ENCODE peak calls at places on chromosome 17, in four cellular contexts. One of them, this sample, is unnamed.

GRCh38 chr17:45355087-45355486 is 38.3 kb upstream of the MAP3K14 start:
- DNase-seq in stimulated activated effector memory CD8-positive, alpha-beta T cell treated with anti-CD3 and anti-CD28 coated beads, Interleukin-12 subunit alpha, Interleukin-12 subunit beta, amount 100 ng/mL, for 72 hours: no peak
- DNase-seq in fibroblast of pulmonary artery: no peak
- DNase-seq in germinal center: no peak
- DNase-seq in this sample: no peak

GRCh38 chr17:59149051-59149450 is 5.9 kb downstream of the SKA2 start:
- DNase-seq in stimulated activated effector memory CD8-positive, alpha-beta T cell treated with anti-CD3 and anti-CD28 coated beads, Interleukin-12 subunit alpha, Interleukin-12 subunit beta, amount 100 ng/mL, for 72 hours: no peak
- DNase-seq in fibroblast of pulmonary artery: peak
- DNase-seq in germinal center: no peak
- DNase-seq in this sample: peak

GRCh38 chr17:8204761-8205555 is 5.4 kb downstream of the AURKB start:
- DNase-seq in stimulated activated effector memory CD8-positive, alpha-beta T cell treated with anti-CD3 and anti-CD28 coated beads, Interleukin-12 subunit alpha, Interleukin-12 subunit beta, amount 100 ng/mL, for 72 hours: no peak
- DNase-seq in fibroblast of pulmonary artery: no peak
- DNase-seq in germinal center: no peak
- DNase-seq in this sample: no peak

GRCh38 chr17:71313866-71314265 is 807.0 kb upstream of the SOX9 start:
- DNase-seq in stimulated activated effector memory CD8-positive, alpha-beta T cell treated with anti-CD3 and anti-CD28 coated beads, Interleukin-12 subunit alpha, Interleukin-12 subunit beta, amount 100 ng/mL, for 72 hours: no peak
- DNase-seq in fibroblast of pulmonary artery: no peak
- DNase-seq in germinal center: no peak
- DNase-seq in this sample: no peak

GRCh38 chr17:22435231-22435974 is 743.1 kb downstream of the KCNJ18 start:
- DNase-seq in stimulated activated effector memory CD8-positive, alpha-beta T cell treated with anti-CD3 and anti-CD28 coated beads, Interleukin-12 subunit alpha, Interleukin-12 subunit beta, amount 100 ng/mL, for 72 hours: no peak
- DNase-seq in fibroblast of pulmonary artery: no peak
- DNase-seq in germinal center: no peak
- DNase-seq in this sample: no peak

GRCh38 chr17:14693382-14693781 is 392.5 kb downstream of the HS3ST3B1 start:
- DNase-seq in stimulated activated effector memory CD8-positive, alpha-beta T cell treated with anti-CD3 and anti-CD28 coated beads, Interleukin-12 subunit alpha, Interleukin-12 subunit beta, amount 100 ng/mL, for 72 hours: no peak
- DNase-seq in fibroblast of pulmonary artery: no peak
- DNase-seq in germinal center: no peak
- DNase-seq in this sample: no peak

GRCh38 chr17:60832206-60832605 is 154.6 kb downstream of the BCAS3 start:
- DNase-seq in stimulated activated effector memory CD8-positive, alpha-beta T cell treated with anti-CD3 and anti-CD28 coated beads, Interleukin-12 subunit alpha, Interleukin-12 subunit beta, amount 100 ng/mL, for 72 hours: no peak
- DNase-seq in fibroblast of pulmonary artery: no peak
- DNase-seq in germinal center: no peak
- DNase-seq in this sample: no peak

GRCh38 chr17:78991906-78992532 is 12.3 kb upstream of the LGALS3BP start:
- DNase-seq in stimulated activated effector memory CD8-positive, alpha-beta T cell treated with anti-CD3 and anti-CD28 coated beads, Interleukin-12 subunit alpha, Interleukin-12 subunit beta, amount 100 ng/mL, for 72 hours: no peak
- DNase-seq in fibroblast of pulmonary artery: no peak
- DNase-seq in germinal center: no peak
- DNase-seq in this sample: no peak

GRCh38 chr17:49677933-49678847 is at the start of gene SPOP:
- DNase-seq in stimulated activated effector memory CD8-positive, alpha-beta T cell treated with anti-CD3 and anti-CD28 coated beads, Interleukin-12 subunit alpha, Interleukin-12 subunit beta, amount 100 ng/mL, for 72 hours: peak
- DNase-seq in fibroblast of pulmonary artery: peak
- DNase-seq in germinal center: peak
- DNase-seq in this sample: peak

GRCh38 chr17:68318103-68318991 is 27.1 kb downstream of the ARSG start:
- DNase-seq in stimulated activated effector memory CD8-positive, alpha-beta T cell treated with anti-CD3 and anti-CD28 coated beads, Interleukin-12 subunit alpha, Interleukin-12 subunit beta, amount 100 ng/mL, for 72 hours: no peak
- DNase-seq in fibroblast of pulmonary artery: peak
- DNase-seq in germinal center: no peak
- DNase-seq in this sample: peak

GRCh38 chr17:77685881-77686486 is 272.5 kb upstream of the TNRC6C start:
- DNase-seq in stimulated activated effector memory CD8-positive, alpha-beta T cell treated with anti-CD3 and anti-CD28 coated beads, Interleukin-12 subunit alpha, Interleukin-12 subunit beta, amount 100 ng/mL, for 72 hours: no peak
- DNase-seq in fibroblast of pulmonary artery: no peak
- DNase-seq in germinal center: no peak
- DNase-seq in this sample: no peak

GRCh38 chr17:2883544-2884203 is 87.4 kb downstream of the RAP1GAP2 start:
- DNase-seq in stimulated activated effector memory CD8-positive, alpha-beta T cell treated with anti-CD3 and anti-CD28 coated beads, Interleukin-12 subunit alpha, Interleukin-12 subunit beta, amount 100 ng/mL, for 72 hours: no peak
- DNase-seq in fibroblast of pulmonary artery: peak
- DNase-seq in germinal center: no peak
- DNase-seq in this sample: peak

GRCh38 chr17:78873519-78874340 is 29.3 kb downstream of the CEP295NL start:
- DNase-seq in stimulated activated effector memory CD8-positive, alpha-beta T cell treated with anti-CD3 and anti-CD28 coated beads, Interleukin-12 subunit alpha, Interleukin-12 subunit beta, amount 100 ng/mL, for 72 hours: no peak
- DNase-seq in fibroblast of pulmonary artery: no peak
- DNase-seq in germinal center: no peak
- DNase-seq in this sample: no peak

GRCh38 chr17:57578608-57578990 is 166.5 kb downstream of the CCDC182 start:
- DNase-seq in stimulated activated effector memory CD8-positive, alpha-beta T cell treated with anti-CD3 and anti-CD28 coated beads, Interleukin-12 subunit alpha, Interleukin-12 subunit beta, amount 100 ng/mL, for 72 hours: no peak
- DNase-seq in fibroblast of pulmonary artery: peak
- DNase-seq in germinal center: no peak
- DNase-seq in this sample: no peak

GRCh38 chr17:75888484-75888883 is 8.3 kb downstream of the TRIM65 start:
- DNase-seq in stimulated activated effector memory CD8-positive, alpha-beta T cell treated with anti-CD3 and anti-CD28 coated beads, Interleukin-12 subunit alpha, Interleukin-12 subunit beta, amount 100 ng/mL, for 72 hours: no peak
- DNase-seq in fibroblast of pulmonary artery: no peak
- DNase-seq in germinal center: no peak
- DNase-seq in this sample: no peak

GRCh38 chr17:42438600-42439567 is 15.8 kb upstream of the CAVIN1 start:
- DNase-seq in stimulated activated effector memory CD8-positive, alpha-beta T cell treated with anti-CD3 and anti-CD28 coated beads, Interleukin-12 subunit alpha, Interleukin-12 subunit beta, amount 100 ng/mL, for 72 hours: no peak
- DNase-seq in fibroblast of pulmonary artery: peak
- DNase-seq in germinal center: no peak
- DNase-seq in this sample: no peak